ENCODE peak calls at places on chromosomes 1 and 21, in six cellular contexts. F, V, D, X, C and Z are unnamed samples.

GRCh38 chr1:207459008-207459407 is 4.9 kb downstream of the CR2 start:
- DNase-seq in D (no peak), C (no peak), V (no peak), F (no peak), X (no peak), Z (no peak)

GRCh38 chr1:204714861-204715511 is 29.4 kb upstream of the LRRN2 start:
- DNase-seq in D (no peak), C (no peak), F (no peak), X (no peak), V (no peak), Z (no peak)

GRCh38 chr1:156152628-156153027 is 757 bp upstream of the SEMA4A start:
- DNase-seq in D (no peak), X (no peak), C (no peak), F (no peak), V (no peak), Z (peak)

GRCh38 chr1:20847619-20848080 is 60.5 kb upstream of the HP1BP3 start:
- DNase-seq in F (peak), C (no peak), V (no peak), D (peak), X (no peak), Z (peak)

GRCh38 chr1:77313491-77313890 is 31.7 kb downstream of the AK5 start:
- DNase-seq in D (peak), C (no peak), F (no peak), V (no peak), X (peak), Z (no peak)

GRCh38 chr1:109787845-109788605 is 24.3 kb upstream of the EPS8L3 start:
- DNase-seq in C (no peak), X (peak), D (no peak), V (no peak), F (no peak), Z (no peak)

GRCh38 chr1:108533351-108534083 is 26.4 kb upstream of the EEIG2 start:
- DNase-seq in F (no peak), D (no peak), X (no peak), V (peak), C (no peak), Z (no peak)

GRCh38 chr1:41851589-41851988 is 67.1 kb downstream of the HIVEP3 start:
- DNase-seq in C (no peak), D (no peak), V (no peak), X (peak), F (no peak), Z (peak)

GRCh38 chr1:153563339-153563952 is 2.2 kb downstream of the S100A2 start:
- DNase-seq in C (no peak), D (no peak), X (no peak), F (no peak), V (no peak), Z (no peak)

GRCh38 chr1:156414440-156415064 is 45.5 kb downstream of the RHBG start:
- DNase-seq in F (no peak), X (no peak), D (no peak), C (no peak), V (no peak), Z (no peak)

GRCh38 chr21:33266050-33266783 is at the start of gene IL10RB:
- DNase-seq in F (no peak), C (peak), D (peak), V (peak), X (peak), Z (no peak)

GRCh38 chr1:58941471-58942289 is 157.8 kb upstream of the JUN start:
- DNase-seq in X (no peak), D (no peak), C (no peak), F (no peak), V (no peak), Z (no peak)

GRCh38 chr1:83545450-83545849 is 453.5 kb downstream of the TTLL7 start:
- DNase-seq in X (no peak), F (no peak), C (no peak), V (no peak), D (no peak), Z (no peak)

GRCh38 chr1:42913426-42914091 is 45.1 kb downstream of the SLC2A1 start:
- DNase-seq in V (peak), F (peak), X (peak), D (peak), C (no peak), Z (peak)

GRCh38 chr1:33899746-33900145 is 35.9 kb downstream of the HMGB4 start:
- DNase-seq in D (no peak), V (no peak), X (no peak), F (no peak), C (no peak), Z (no peak)

GRCh38 chr1:244780311-244780710 is 55.1 kb upstream of the COX20 start:
- DNase-seq in C (no peak), V (no peak), X (no peak), F (no peak), D (no peak), Z (no peak)

GRCh38 chr21:14675774-14676530 is 129.8 kb upstream of the SAMSN1 start:
- DNase-seq in F (no peak), C (no peak), V (no peak), X (no peak), D (no peak), Z (no peak)

GRCh38 chr1:55476445-55477015 is 261.4 kb upstream of the USP24 start:
- DNase-seq in V (no peak), X (peak), C (no peak), D (no peak), F (no peak), Z (no peak)

GRCh38 chr1:214549604-214550338 is 1.6 kb downstream of the PTPN14 start:
- DNase-seq in F (no peak), D (peak), V (no peak), C (no peak), X (peak), Z (no peak)

GRCh38 chr1:40435876-40436275 is 14.4 kb upstream of the ZFP69B start:
- DNase-seq in C (no peak), X (no peak), V (no peak), D (no peak), F (no peak), Z (no peak)

GRCh38 chr1:241276391-241276790 is 80.6 kb downstream of the RGS7 start:
- DNase-seq in F (no peak), X (no peak), V (no peak), C (no peak), D (no peak), Z (no peak)

GRCh38 chr1:47616906-47617305 is 179.1 kb downstream of the FOXD2 start:
- DNase-seq in F (no peak), V (peak), C (no peak), D (no peak), X (no peak), Z (no peak)

GRCh38 chr1:193524616-193525015 is 338.2 kb upstream of the B3GALT2 start:
- DNase-seq in X (no peak), V (no peak), C (no peak), F (no peak), D (no peak), Z (no peak)

GRCh38 chr1:113542221-113542701 is 151.9 kb downstream of the MAGI3 start:
- DNase-seq in V (no peak), X (peak), D (no peak), C (no peak), F (no peak), Z (peak)

GRCh38 chr1:97192872-97193572 is 471.4 kb downstream of the PTBP2 start:
- DNase-seq in F (peak), V (peak), X (peak), C (no peak), D (peak), Z (peak)

DNA sequence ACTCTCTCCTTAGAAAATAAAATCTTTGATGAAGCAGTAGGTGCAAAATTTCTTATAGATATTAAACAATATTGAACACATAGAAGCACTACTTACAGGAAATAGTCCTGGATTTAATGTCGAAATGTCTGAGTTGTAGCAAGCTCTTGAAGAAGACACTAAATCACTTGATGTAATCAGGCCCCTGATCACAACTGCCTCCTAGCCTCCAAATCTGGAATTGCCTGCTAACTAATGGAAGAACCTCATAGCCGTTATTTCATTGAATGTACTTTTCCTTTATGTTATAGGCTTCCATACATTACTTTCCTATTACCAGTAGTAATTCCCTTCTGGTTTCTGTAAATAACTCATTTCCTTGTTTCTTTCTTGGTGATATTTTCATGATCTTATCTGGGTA is 675.7 kb upstream of the CHRM3 start:
- DNase-seq in V (no peak), X (peak), D (no peak), C (no peak), F (no peak), Z (no peak)
- TF ChIP-seq CTCF in V (no peak), X (peak), D (no peak), C (no peak), F (no peak), Z (peak)

DNA sequence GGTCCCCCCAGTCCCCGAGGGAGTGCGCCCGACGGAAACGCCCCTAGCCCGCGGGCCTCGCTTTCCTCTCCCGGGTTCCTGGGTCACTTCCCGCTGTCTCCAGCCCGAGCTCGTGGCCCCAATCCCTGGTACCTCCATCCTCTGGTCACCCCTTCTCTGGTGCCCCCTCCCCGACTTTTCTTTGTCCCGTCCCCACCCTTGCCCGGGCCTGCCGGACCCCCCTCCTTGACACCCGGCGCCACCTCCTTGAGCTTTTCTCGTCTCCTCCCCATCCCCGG is 320 bp upstream of the RIPPLY3 start:
- DNase-seq in F (no peak), C (no peak), X (no peak), V (no peak), D (no peak), Z (no peak)
- H3K4me3 ChIP-seq in F (peak), C (peak), X (peak), V (peak), D (peak), Z (peak)

DNA sequence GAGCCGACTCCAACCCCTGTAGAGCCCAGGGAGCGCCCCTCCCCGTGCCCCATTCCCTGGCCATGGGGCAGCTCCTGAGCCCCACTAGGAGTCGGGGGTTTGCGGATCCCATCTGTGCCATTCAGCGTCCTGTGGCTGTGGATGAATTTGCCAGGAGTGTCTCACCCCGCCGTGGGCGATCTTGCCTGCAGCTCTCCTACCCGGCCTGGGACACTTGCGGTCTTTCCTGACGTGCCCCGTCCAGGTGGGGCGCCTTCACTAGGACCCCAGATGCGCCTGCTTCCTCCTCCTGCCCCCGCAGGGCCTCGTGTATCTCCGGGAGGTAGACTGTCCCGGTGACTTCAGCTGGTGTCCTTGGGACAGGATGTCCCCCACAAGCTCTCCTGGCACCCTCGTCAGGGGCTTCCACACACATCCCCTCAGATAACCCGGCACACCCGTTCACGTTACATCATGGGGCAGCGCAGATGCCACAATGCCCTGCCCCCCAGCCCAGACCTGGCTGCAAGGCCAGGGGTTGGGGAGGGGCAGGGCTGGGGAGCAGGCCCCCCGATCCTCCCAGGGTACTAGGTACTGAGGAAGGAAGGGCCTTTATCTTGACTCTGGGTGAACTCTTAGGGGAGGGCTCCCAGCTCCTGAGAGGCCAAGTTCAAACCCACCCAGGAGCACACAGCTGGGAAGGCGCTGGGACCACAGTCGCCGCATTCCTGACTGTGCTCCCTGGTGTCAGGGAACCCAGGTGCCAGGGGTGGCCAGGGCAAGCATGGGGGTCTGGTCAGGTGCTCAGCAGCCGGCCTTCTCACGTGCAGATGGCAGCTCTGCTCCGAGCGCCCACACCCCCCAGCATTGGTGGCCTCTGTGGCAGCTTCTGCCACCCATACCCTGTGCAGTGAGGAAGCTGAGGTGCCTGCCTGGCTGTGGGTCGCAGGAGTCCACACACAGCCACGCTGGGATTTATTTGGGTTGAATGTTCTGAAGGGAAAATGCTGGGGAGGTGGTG is 53.4 kb upstream of the COL6A1 start:
- DNase-seq in V (no peak), D (no peak), F (no peak), X (no peak), C (peak), Z (no peak)
- TF ChIP-seq CTCF in V (no peak), D (no peak), F (no peak), X (no peak), C (no peak), Z (no peak)

GRCh38 chr1:38169121-38169520 is 122.5 kb upstream of the POU3F1 start:
- DNase-seq in D (no peak), C (no peak), F (no peak), X (no peak), V (no peak), Z (no peak)

GRCh38 chr1:38175062-38175461 is 128.5 kb upstream of the POU3F1 start:
- DNase-seq in F (no peak), X (no peak), C (no peak), V (no peak), D (no peak), Z (no peak)

GRCh38 chr1:38178236-38178635 is 131.6 kb upstream of the POU3F1 start:
- DNase-seq in X (no peak), F (no peak), C (no peak), V (no peak), D (no peak), Z (no peak)

GRCh38 chr1:38173157-38173831 is 126.7 kb upstream of the POU3F1 start:
- DNase-seq in F (no peak), V (no peak), D (no peak), C (no peak), X (no peak), Z (no peak)

GRCh38 chr1:38173848-38174247 is 127.3 kb upstream of the POU3F1 start:
- DNase-seq in C (no peak), F (no peak), X (no peak), D (no peak), V (no peak), Z (no peak)
- H3K4me3 ChIP-seq in C (no peak), F (no peak), X (no peak), D (no peak), V (no peak), Z (no peak)

GRCh38 chr1:119000371-119001180 is 12.4 kb upstream of the TBX15 start:
- DNase-seq in X (no peak), D (no peak), V (no peak), C (no peak), F (no peak), Z (no peak)
- TF ChIP-seq CTCF in X (no peak), D (no peak), V (no peak), C (no peak), F (no peak), Z (no peak)

GRCh38 chr1:73105755-73106154 is 823.4 kb upstream of the NEGR1 start:
- DNase-seq in C (peak), X (no peak), V (no peak), F (no peak), D (no peak), Z (no peak)
- H3K4me3 ChIP-seq in C (no peak), X (no peak), V (no peak), F (no peak), D (no peak), Z (no peak)

DNA sequence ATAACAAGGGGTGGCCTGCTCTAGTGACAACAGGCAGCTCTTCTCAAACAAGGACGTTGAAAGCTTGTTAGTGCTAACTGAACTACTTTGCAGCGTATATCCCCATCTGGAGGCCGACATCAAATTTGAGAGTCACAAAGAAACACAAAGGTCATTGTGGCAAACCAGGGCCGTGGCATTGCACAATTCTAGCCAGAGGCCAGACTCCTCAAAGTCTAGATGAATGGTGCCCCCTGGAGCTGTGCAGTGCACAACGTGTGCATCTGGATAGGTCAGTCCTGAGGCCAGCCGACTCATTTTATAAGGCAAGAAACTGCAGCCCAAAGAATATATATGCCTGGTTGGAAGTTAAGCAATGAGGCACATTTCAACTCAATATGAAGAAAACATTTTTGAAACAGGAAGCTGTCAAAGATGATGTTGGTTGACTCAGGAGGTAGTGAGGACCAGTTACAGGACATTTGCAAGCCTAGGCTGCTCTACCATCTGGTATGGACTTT is 459.3 kb upstream of the RUNX1 start:
- DNase-seq in X (peak), D (no peak), C (peak), F (peak), V (peak), Z (no peak)
- TF ChIP-seq CTCF in X (peak), D (no peak), C (no peak), F (peak), V (no peak), Z (peak)